ENCODE peak calls at places on chromosomes 5 and 9, in five cellular contexts. H, L, V, N and W are unnamed samples.

GRCh38 chr5:149439899-149440655 is 61.0 kb upstream of the IL17B start:
- DNase-seq in H (no peak), L (peak; percentile 96), V (peak; percentile 79), N (peak; percentile 95), W (no peak)

GRCh38 chr9:20528253-20528652 is 94.0 kb downstream of the MLLT3 start:
- DNase-seq in H (no peak), L (no peak), V (no peak), N (no peak), W (no peak)

GRCh38 chr9:117555964-117556629 is 141.2 kb upstream of the ASTN2 start:
- DNase-seq in H (peak; percentile 57), L (peak; percentile 17), V (no peak), N (no peak), W (no peak)

GRCh38 chr9:92489209-92489608 is 6.9 kb upstream of the ASPN start:
- DNase-seq in H (no peak), L (no peak), V (no peak), N (no peak), W (no peak)

GRCh38 chr9:4921449-4921848 is 63.6 kb upstream of the JAK2 start:
- DNase-seq in H (no peak), L (no peak), V (no peak), N (no peak), W (no peak)

GRCh38 chr5:140341591-140341990 is 4.8 kb downstream of the HBEGF start:
- DNase-seq in H (no peak), L (no peak), V (no peak), N (no peak), W (no peak)

GRCh38 chr5:107402881-107403280 is 267.9 kb downstream of the EFNA5 start:
- DNase-seq in H (no peak), L (no peak), V (no peak), N (no peak), W (no peak)

GRCh38 chr9:34987160-34988040 is 2.1 kb upstream of the DNAJB5 start:
- DNase-seq in H (no peak), L (no peak), V (no peak), N (no peak), W (no peak)

GRCh38 chr5:161412792-161413191 is 133.7 kb downstream of the GABRB2 start:
- DNase-seq in H (no peak), L (no peak), V (no peak), N (no peak), W (no peak)

GRCh38 chr9:7520396-7520795 is 279.2 kb downstream of the DMAC1 start:
- DNase-seq in H (no peak), L (no peak), V (no peak), N (no peak), W (no peak)

GRCh38 chr9:107367727-107368502 is 84.8 kb downstream of the RAD23B start:
- DNase-seq in H (no peak), L (no peak), V (peak; percentile 72), N (no peak), W (no peak)

GRCh38 chr5:91223886-91224285 is 159.2 kb downstream of the ARRDC3 start:
- DNase-seq in H (no peak), L (no peak), V (no peak), N (no peak), W (peak; percentile 26)

GRCh38 chr9:131951905-131952304 is 127.8 kb downstream of the MED27 start:
- DNase-seq in H (no peak), L (no peak), V (no peak), N (no peak), W (peak; percentile 9)

GRCh38 chr5:160419458-160420330 is 813 bp upstream of the SLU7 start:
- DNase-seq in H (no peak), L (no peak), V (no peak), N (no peak), W (no peak)

GRCh38 chr5:164722702-164723101 is 1217.3 kb downstream of the MAT2B start:
- DNase-seq in H (no peak), L (no peak), V (no peak), N (no peak), W (no peak)

GRCh38 chr9:130681769-130682489 is 11.7 kb upstream of the EXOSC2 start:
- DNase-seq in H (peak; percentile 75), L (no peak), V (no peak), N (no peak), W (no peak)

GRCh38 chr5:109161914-109162683 is 247.7 kb downstream of the PJA2 start:
- DNase-seq in H (no peak), L (no peak), V (no peak), N (no peak), W (peak; percentile 13)

GRCh38 chr9:121748080-121748479 is 96.6 kb downstream of the DAB2IP start:
- DNase-seq in H (no peak), L (no peak), V (no peak), N (no peak), W (no peak)

GRCh38 chr5:133240425-133241091 is 188.7 kb downstream of the HSPA4 start:
- DNase-seq in H (peak; percentile 82), L (peak; percentile 95), V (peak; percentile 89), N (peak; percentile 90), W (peak; percentile 47)

GRCh38 chr9:89387970-89388867 is 69.9 kb downstream of the SECISBP2 start:
- DNase-seq in H (no peak), L (no peak), V (no peak), N (no peak), W (peak; percentile 77)

GRCh38 chr5:179858241-179858585 is 404 bp downstream of the MRNIP start:
- DNase-seq in H (peak; percentile 72), L (peak; percentile 52), V (no peak), N (no peak), W (no peak)

GRCh38 chr9:94908041-94908563 is 181.6 kb downstream of the AOPEP start:
- DNase-seq in H (no peak), L (no peak), V (no peak), N (no peak), W (no peak)

GRCh38 chr9:87865626-87866025 is 17.1 kb upstream of the SPATA31E1 start:
- DNase-seq in H (no peak), L (peak; percentile 49), V (no peak), N (no peak), W (no peak)

GRCh38 chr5:121380066-121380465 is 471.6 kb upstream of the FTMT start:
- DNase-seq in H (no peak), L (no peak), V (no peak), N (no peak), W (no peak)

GRCh38 chr5:96384353-96384752 is 48.7 kb downstream of the PCSK1 start:
- DNase-seq in H (no peak), L (peak; percentile 35), V (peak; percentile 69), N (peak; percentile 51), W (peak; percentile 28)

GRCh38 chr5:19771174-19771835 is 216.7 kb downstream of the CDH18 start:
- DNase-seq in H (no peak), L (no peak), V (no peak), N (no peak), W (no peak)

GRCh38 chr5:166349036-166349435 is 1942.4 kb upstream of the WWC1 start:
- DNase-seq in H (no peak), L (no peak), V (no peak), N (no peak), W (no peak)

GRCh38 chr9:127877566-127877998 is at the start of gene AK1:
- DNase-seq in H (no peak), L (no peak), V (no peak), N (no peak), W (no peak)

GRCh38 chr5:136188859-136189258 is 4.1 kb downstream of the SMIM32 start:
- DNase-seq in H (no peak), L (no peak), V (no peak), N (no peak), W (no peak)

GRCh38 chr9:13088734-13089427 is 190.6 kb downstream of the MPDZ start:
- DNase-seq in H (peak; percentile 76), L (peak; percentile 70), V (peak; percentile 18), N (peak; percentile 41), W (no peak)

GRCh38 chr5:171644536-171644935 is 141.1 kb upstream of the SMIM23 start:
- DNase-seq in H (no peak), L (no peak), V (no peak), N (no peak), W (no peak)

GRCh38 chr9:33785914-33786313 is 9.4 kb upstream of the PRSS3 start:
- DNase-seq in H (no peak), L (no peak), V (no peak), N (no peak), W (no peak)

GRCh38 chr9:33782395-33783152 is 12.8 kb upstream of the PRSS3 start:
- DNase-seq in H (no peak), L (no peak), V (no peak), N (no peak), W (no peak)

GRCh38 chr9:33791117-33791516 is 4.2 kb upstream of the PRSS3 start:
- DNase-seq in H (no peak), L (no peak), V (no peak), N (peak; percentile 48), W (no peak)

GRCh38 chr9:33787839-33788238 is 7.5 kb upstream of the PRSS3 start:
- DNase-seq in H (no peak), L (no peak), V (no peak), N (no peak), W (no peak)
- TF ChIP-seq CTCF in H (no peak), L (no peak), V (no peak), N (no peak), W (no peak)

GRCh38 chr5:35513612-35514011 is 104.1 kb upstream of the SPEF2 start:
- DNase-seq in H (no peak), L (no peak), V (no peak), N (no peak), W (no peak)

GRCh38 chr5:35518104-35518503 is 99.6 kb upstream of the SPEF2 start:
- DNase-seq in H (no peak), L (no peak), V (no peak), N (no peak), W (no peak)
- TF ChIP-seq CTCF in H (no peak), L (no peak), V (no peak), N (no peak), W (no peak)

GRCh38 chr5:76402880-76403712 is at the start of gene IQGAP2:
- DNase-seq in H (peak; percentile 89), L (peak; percentile 85), V (peak; percentile 5), N (peak; percentile 37), W (no peak)

GRCh38 chr5:76404694-76405306 is 1.7 kb downstream of the IQGAP2 start:
- DNase-seq in H (peak; percentile 57), L (no peak), V (no peak), N (no peak), W (no peak)

GRCh38 chr5:76403713-76403962 is 553 bp downstream of the IQGAP2 start:
- DNase-seq in H (no peak), L (peak; percentile 42), V (no peak), N (no peak), W (no peak)

GRCh38 chr5:76402251-76402879 is 720 bp upstream of the IQGAP2 start:
- DNase-seq in H (peak; percentile 85), L (peak; percentile 46), V (no peak), N (no peak), W (no peak)

GRCh38 chr5:76403963-76404693 is 1.0 kb downstream of the IQGAP2 start:
- DNase-seq in H (peak; percentile 60), L (peak; percentile 6), V (no peak), N (no peak), W (no peak)
- TF ChIP-seq CTCF in H (no peak), L (peak; percentile 8), V (no peak), N (no peak), W (no peak)

DNA sequence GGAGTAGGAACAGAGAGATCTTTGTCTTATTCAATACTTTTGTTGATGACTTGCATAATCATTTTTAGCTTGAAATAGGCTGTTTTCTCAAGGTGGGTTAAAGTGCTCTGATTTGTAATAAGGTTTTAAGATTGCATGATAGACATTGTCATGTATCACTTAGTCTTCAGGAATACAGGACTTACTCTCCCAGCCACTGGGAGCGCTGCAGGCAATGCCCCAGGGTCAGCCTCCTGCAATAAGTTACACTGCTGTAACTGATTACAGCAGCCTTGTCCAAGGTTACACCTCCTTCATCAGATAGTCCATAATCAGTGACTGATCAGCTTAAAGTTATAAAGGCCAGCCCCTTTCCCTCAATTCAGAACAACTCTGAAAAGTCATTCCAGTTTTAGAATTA is 218.6 kb downstream of the ESM1 start:
- DNase-seq in H (no peak), L (no peak), V (no peak), N (no peak), W (no peak)
- TF ChIP-seq CTCF in H (no peak), L (no peak), V (no peak), N (peak; percentile 57), W (no peak)